ENCODE peak calls at places on chromosomes 12 and 14, in five cellular contexts. B is cardiac fibroblast, E is AG10803, I is astrocyte of the spinal cord, T is cardiac muscle cell. F is an unnamed sample.

GRCh38 chr12:64083285-64084210 is 138.5 kb downstream of the KICS2 start:
- DNase-seq in T (no peak), I (peak), E (peak), B (peak), F (peak)

GRCh38 chr12:131910302-131911110 is 16.1 kb downstream of the ULK1 start:
- DNase-seq in E (no peak), T (no peak), I (no peak), B (no peak), F (no peak)

GRCh38 chr12:82555699-82556098 is 131.0 kb upstream of the TMTC2 start:
- DNase-seq in I (no peak), E (no peak), T (no peak), B (peak), F (no peak)

GRCh38 chr12:15794196-15794595 is 5.0 kb upstream of the EPS8 start:
- DNase-seq in I (no peak), T (no peak), B (no peak), E (no peak), F (no peak)

GRCh38 chr14:36383674-36384421 is 63.4 kb upstream of the MBIP start:
- DNase-seq in I (no peak), B (no peak), T (no peak), E (peak), F (no peak)

GRCh38 chr12:26810330-26810729 is 22.7 kb downstream of the ITPR2 start:
- DNase-seq in I (peak), T (peak), B (peak), E (peak), F (peak)

GRCh38 chr12:62640910-62641448 is 174.4 kb downstream of the MON2 start:
- DNase-seq in E (peak), I (peak), B (peak), T (no peak), F (peak)

GRCh38 chr12:54562720-54563356 is 13.4 kb downstream of the PDE1B start:
- DNase-seq in E (no peak), T (peak), I (no peak), B (no peak), F (no peak)

GRCh38 chr12:57151741-57152407 is 4.5 kb upstream of the LRP1-AS start:
- DNase-seq in T (no peak), B (peak), E (peak), I (peak), F (peak)

GRCh38 chr12:74890237-74890599 is 319.4 kb downstream of the KCNC2 start:
- DNase-seq in B (peak), T (peak), E (peak), I (peak), F (peak)
- H3K4me3 ChIP-seq in B (no peak), T (no peak), E (no peak), I (no peak), F (no peak)

GRCh38 chr12:102848832-102849231 is 68.2 kb downstream of the PAH start:
- DNase-seq in I (no peak), T (no peak), B (no peak), E (no peak), F (no peak)
- TF ChIP-seq CTCF in I (no peak), T (no peak), B (no peak), E (no peak), F (no peak)

GRCh38 chr14:59869381-59870255 is 958 bp downstream of the RTN1 start:
- DNase-seq in B (no peak), I (no peak), T (peak), E (no peak), F (no peak)

GRCh38 chr14:59868021-59868420 is 2.6 kb downstream of the RTN1 start:
- DNase-seq in T (no peak), I (no peak), B (no peak), E (no peak), F (peak)

GRCh38 chr14:59870277-59871165 is at the start of gene RTN1:
- DNase-seq in E (peak), I (peak), T (peak), B (peak), F (peak)

GRCh38 chr14:59871166-59871495 is 555 bp upstream of the RTN1 start:
- DNase-seq in E (no peak), I (no peak), T (no peak), B (no peak), F (no peak)
- H3K4me3 ChIP-seq in E (peak), I (peak), T (peak), B (no peak), F (peak)

GRCh38 chr14:75176142-75176820 is at the start of gene TMED10:
- DNase-seq in T (peak), I (peak), B (peak), E (peak), F (peak)
- TF ChIP-seq CTCF in T (no peak), I (no peak), B (no peak), E (no peak), F (peak)

GRCh38 chr12:106583578-106584103 is 837 bp downstream of the RFX4 start:
- DNase-seq in E (peak), B (peak), T (peak), I (no peak), F (no peak)
- H3K4me3 ChIP-seq in E (peak), B (peak), T (peak), I (peak), F (peak)

DNA sequence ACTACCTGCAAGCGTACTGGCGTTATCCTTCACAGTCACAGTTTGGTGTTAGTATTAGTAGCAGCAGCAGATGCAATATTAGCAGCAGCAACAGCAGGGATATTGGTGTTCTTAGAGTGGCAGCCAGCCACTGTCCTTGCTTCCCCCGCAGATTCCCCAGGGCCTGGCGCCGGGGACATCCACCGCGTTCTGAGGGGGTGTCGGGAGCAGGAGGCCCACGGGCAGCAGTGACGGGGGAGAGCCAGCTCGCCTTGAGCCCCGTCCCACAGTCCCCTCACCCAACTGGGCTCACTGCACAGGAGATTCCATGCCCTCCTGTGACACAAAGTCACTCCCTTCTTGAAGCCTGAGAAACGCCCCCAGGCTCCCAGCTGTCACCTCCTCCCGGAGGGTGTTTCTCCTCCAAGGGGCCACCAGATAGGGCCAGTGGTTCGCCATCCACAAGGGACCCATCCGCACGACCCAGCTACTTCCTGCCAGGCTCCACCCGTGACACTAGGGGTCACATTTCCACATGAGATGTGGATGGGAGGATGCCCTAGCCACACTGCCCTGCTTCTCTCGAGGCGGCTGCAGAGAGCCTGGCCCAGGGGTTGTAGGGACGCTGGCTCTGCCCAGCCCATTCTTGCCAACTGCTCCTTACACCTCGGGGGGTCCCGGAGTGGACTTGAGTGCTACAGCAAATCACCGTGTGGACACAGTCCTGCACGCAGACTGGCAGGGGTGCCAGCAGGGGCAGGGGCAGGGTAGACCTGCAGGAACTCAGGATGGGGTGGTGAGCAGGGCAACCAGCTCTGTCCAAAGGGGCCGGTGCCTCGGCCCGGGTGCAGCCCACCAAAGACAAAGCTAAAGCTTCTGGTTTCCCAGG is 123.2 kb downstream of the PIWIL1 start:
- DNase-seq in T (no peak), B (no peak), I (no peak), E (no peak), F (no peak)
- TF ChIP-seq CTCF in T (no peak), B (no peak), I (no peak), E (no peak), F (no peak)

F was measured in choroid plexus epithelial cell.